ENCODE peak calls at places on chromosome 18, in eight cellular contexts. K is H9, O is heart left ventricle, Y is breast epithelium, N is IMR-90, D is MM.1S, F is heart right ventricle, P is GM23248. X is an unnamed sample. For H3K4me1, the result is how much of the 10 kb centered on the place peaks cover.

GRCh38 chr18:49656098-49656591 is 94.3 kb downstream of the LIPG start:
- DNase-seq in D (no peak), F (no peak), K (no peak), N (peak), P (peak), O (no peak), Y (no peak), X (no peak)

GRCh38 chr18:33466822-33467221 is 26.3 kb upstream of the CCDC178 start:
- DNase-seq in O (no peak), F (no peak), K (no peak), P (no peak), Y (no peak), D (no peak), N (no peak), X (no peak)

GRCh38 chr18:31042391-31043181 is at the start of gene DSC3:
- DNase-seq in F (no peak), P (no peak), D (no peak), O (no peak), Y (peak), N (no peak), K (peak), X (peak)

GRCh38 chr18:63198868-63199742 is 120.5 kb downstream of the BCL2 start:
- DNase-seq in P (no peak), K (no peak), Y (no peak), N (no peak), O (no peak), F (no peak), D (no peak), X (no peak)

GRCh38 chr18:26813043-26813442 is 52.5 kb downstream of the AQP4 start:
- DNase-seq in Y (no peak), O (peak), N (no peak), K (peak), F (no peak), D (peak), P (peak), X (no peak)

GRCh38 chr18:35117372-35117771 is 76.2 kb downstream of the MAPRE2 start:
- DNase-seq in D (no peak), O (no peak), K (no peak), Y (no peak), N (no peak), F (no peak), P (no peak), X (no peak)

GRCh38 chr18:5622905-5623304 is 79.1 kb upstream of the EPB41L3 start:
- DNase-seq in D (no peak), O (no peak), P (peak), K (no peak), N (peak), Y (no peak), F (no peak), X (no peak)

GRCh38 chr18:50004013-50004412 is 190.7 kb upstream of the ACAA2 start:
- DNase-seq in D (no peak), K (no peak), P (no peak), N (no peak), Y (no peak), O (no peak), F (no peak), X (no peak)

GRCh38 chr18:58052960-58053359 is 8.9 kb downstream of the NEDD4L start:
- DNase-seq in O (no peak), Y (no peak), P (no peak), F (no peak), D (no peak), N (no peak), K (no peak), X (no peak)

GRCh38 chr18:32276896-32277295 is 87.1 kb downstream of the MEP1B start:
- DNase-seq in N (no peak), F (no peak), P (peak), Y (no peak), O (no peak), K (no peak), D (no peak), X (no peak)

GRCh38 chr18:65907281-65907680 is 156.5 kb downstream of the CDH7 start:
- DNase-seq in O (no peak), P (no peak), K (no peak), Y (no peak), N (no peak), F (no peak), D (no peak), X (no peak)

GRCh38 chr18:61589724-61590065 is 256.5 kb downstream of the CDH20 start:
- DNase-seq in N (peak), D (no peak), O (no peak), P (peak), F (no peak), Y (no peak), K (no peak), X (no peak)

GRCh38 chr18:44712025-44712424 is 31.3 kb downstream of the SETBP1 start:
- DNase-seq in Y (no peak), F (no peak), O (no peak), K (no peak), D (peak), P (no peak), N (no peak), X (no peak)

GRCh38 chr18:57428221-57429150 is 6.7 kb upstream of the ONECUT2 start:
- DNase-seq in D (no peak), F (no peak), P (peak), O (no peak), Y (no peak), N (no peak), K (no peak), X (no peak)

DNA sequence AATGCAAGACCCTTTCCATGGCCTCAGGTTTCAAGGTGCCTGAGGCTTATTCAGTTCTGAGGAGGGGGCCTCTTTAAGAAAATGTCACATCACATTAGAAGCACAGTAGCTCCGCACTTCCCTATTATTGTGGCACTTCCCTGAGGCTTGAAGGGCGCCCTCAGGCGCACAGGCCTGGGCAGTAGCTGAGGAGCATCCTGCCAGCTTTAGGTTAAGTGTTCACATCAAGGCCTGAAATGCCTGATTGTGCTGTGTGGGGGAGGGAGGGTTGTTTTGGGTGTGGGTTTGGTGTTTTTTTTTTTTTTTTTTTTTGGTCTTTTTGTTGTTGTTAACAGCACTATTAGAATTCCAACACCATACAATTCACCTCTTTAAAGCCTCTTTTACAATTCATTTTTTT is 107.9 kb downstream of the CABLES1 start:
- DNase-seq in N (no peak), P (no peak), Y (no peak), F (no peak), O (no peak), K (peak), D (no peak), X (no peak)
- H3K4me1 ChIP-seq in N (under half), P (under half), Y (under half), F (under half), O (under half), K (under half), D (under half), X (under half)

DNA sequence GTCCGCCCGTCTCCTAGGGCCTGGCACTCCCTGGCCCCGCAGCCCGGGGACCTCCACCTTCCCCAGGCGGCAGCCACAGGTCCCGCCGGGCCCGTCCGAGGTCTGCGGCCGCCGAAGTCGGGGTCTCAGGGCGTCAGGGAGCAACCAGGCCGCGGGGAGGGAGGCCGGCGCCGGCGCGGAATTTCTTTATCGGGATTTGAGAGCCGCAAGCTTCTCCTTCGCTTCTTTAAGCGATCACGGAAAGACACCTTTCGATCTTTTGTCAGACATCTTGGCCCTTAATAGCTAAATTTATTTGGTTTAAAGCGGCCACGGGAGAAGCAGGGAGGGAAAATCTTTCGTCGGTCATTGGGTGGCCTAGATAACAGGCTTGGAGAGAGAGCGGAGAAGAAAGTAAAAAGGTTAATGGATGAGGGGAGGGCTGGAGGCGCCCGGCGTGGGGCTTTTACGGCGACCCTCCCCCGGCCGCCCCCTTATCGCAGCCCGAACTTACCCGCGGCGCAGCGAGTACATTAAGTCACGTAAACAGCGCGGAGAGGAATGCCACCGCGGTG is 4.3 kb upstream of the GATA6 start:
- DNase-seq in O (peak), P (no peak), Y (no peak), D (no peak), F (peak), N (no peak), K (peak), X (peak)
- H3K4me1 ChIP-seq in O (under half), P (under half), Y (under half), D (under half), F (under half), N (under half), K (under half), X (under half)

GRCh38 chr18:23498877-23499570 is 4.3 kb upstream of the RMC1 start:
- DNase-seq in F (peak), N (peak), P (peak), K (peak), O (peak), Y (peak), D (peak), X (peak)
- H3K4me1 ChIP-seq in F (under half), N (under half), P (under half), K (under half), O (under half), Y (under half), D (under half), X (under half)

GRCh38 chr18:67661555-67661954 is 145.0 kb upstream of the DSEL start:
- DNase-seq in D (no peak), P (no peak), Y (no peak), N (no peak), O (no peak), F (no peak), K (no peak), X (no peak)
- H3K4me1 ChIP-seq in D (under half), P (under half), Y (under half), N (under half), O (under half), F (under half), K (under half), X (under half)

GRCh38 chr18:3254725-3255124 is 7.1 kb downstream of the MYL12A start:
- DNase-seq in O (no peak), Y (no peak), D (no peak), F (no peak), N (no peak), P (no peak), K (no peak), X (no peak)

GRCh38 chr18:3250237-3251107 is 2.9 kb downstream of the MYL12A start:
- DNase-seq in D (no peak), F (no peak), K (no peak), N (peak), O (no peak), Y (no peak), P (peak), X (no peak)

GRCh38 chr18:3251249-3251962 is 3.8 kb downstream of the MYL12A start:
- DNase-seq in Y (no peak), N (no peak), F (no peak), P (peak), K (no peak), O (no peak), D (no peak), X (no peak)

GRCh38 chr18:3251963-3252277 is 4.3 kb downstream of the MYL12A start:
- DNase-seq in F (no peak), N (peak), Y (no peak), P (peak), D (no peak), O (no peak), K (no peak), X (no peak)

GRCh38 chr18:3252843-3253242 is 5.2 kb downstream of the MYL12A start:
- DNase-seq in O (no peak), N (no peak), P (no peak), Y (no peak), K (no peak), F (no peak), D (no peak), X (no peak)
- H3K4me1 ChIP-seq in O (half or more), N (under half), P (half or more), Y (under half), K (under half), F (half or more), D (under half), X (under half)

DNA sequence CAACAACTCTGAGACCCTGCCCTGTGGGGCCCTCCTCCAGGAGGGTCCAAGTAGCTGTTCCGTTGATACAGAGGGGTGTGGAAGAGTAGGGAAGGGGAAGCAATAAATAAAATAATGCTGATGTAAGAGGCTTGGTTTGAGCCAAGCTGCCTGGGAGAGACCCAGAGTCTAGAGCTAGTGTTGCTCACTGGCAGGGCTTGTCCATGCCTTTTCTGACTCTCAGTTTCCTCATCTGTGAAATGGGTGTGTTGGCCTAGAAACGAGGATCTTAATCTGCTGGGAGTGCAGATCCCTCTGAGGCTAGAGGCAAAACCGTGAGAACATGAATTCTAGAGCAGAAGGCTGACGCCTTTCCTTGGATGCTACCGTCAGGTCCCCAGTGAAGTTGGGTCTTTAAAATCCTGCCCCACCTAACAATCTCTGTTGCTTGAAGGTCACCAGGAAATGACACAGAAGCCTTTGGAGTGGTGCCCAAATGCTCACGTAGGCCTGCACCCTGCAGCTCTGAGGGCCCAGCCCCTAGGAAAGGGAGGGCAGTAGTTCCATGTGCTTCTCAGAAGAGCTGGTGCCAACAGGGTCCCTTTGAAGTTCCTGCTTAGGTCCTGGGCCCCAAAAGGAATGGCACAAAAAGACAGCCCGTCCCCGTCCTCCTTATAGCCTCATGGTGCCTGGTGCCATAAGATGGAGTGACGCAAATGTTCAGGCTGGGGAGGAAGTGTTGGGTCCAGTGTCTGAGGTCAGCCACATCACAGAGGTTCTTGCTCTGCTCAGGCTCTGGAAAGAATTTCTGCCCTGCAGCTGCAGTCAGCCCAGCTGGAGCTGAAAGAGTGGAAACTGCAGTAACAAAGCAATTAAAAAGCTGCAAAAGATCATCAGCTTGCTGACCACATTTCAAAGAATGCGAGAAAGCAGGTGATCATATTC is 73.2 kb upstream of the SMAD2 start:
- DNase-seq in K (no peak), O (peak), N (no peak), P (peak), Y (no peak), D (no peak), F (no peak), X (no peak)
- H3K4me1 ChIP-seq in K (under half), O (under half), N (under half), P (under half), Y (under half), D (under half), F (under half), X (under half)

X was measured in left lung.